ENCODE peak calls at places on chromosome 3, in six cellular contexts. G, F, S, M, Q and D are unnamed samples. For H3K79me2 and H3K36me3, the result is how much of the 10 kb centered on the place peaks cover.

GRCh38 chr3:192186508-192186907 is 540.8 kb downstream of the FGF12 start:
- DNase-seq in G (no peak), F (no peak), S (no peak), M (no peak), Q (no peak), D (no peak)

GRCh38 chr3:158735296-158736033 is 3.2 kb upstream of the RARRES1 start:
- DNase-seq in G (no peak), F (no peak), S (no peak), M (no peak), Q (no peak), D (no peak)

GRCh38 chr3:59809016-59809415 is 759.2 kb upstream of the CFAP20DC start:
- DNase-seq in G (no peak), F (peak), S (no peak), M (no peak), Q (no peak), D (no peak)

GRCh38 chr3:194952882-194953281 is 267.2 kb downstream of the FAM43A start:
- DNase-seq in G (no peak), F (no peak), S (peak), M (no peak), Q (no peak), D (no peak)

GRCh38 chr3:13545952-13546454 is 2.9 kb upstream of the FBLN2 start:
- DNase-seq in G (no peak), F (no peak), S (no peak), M (no peak), Q (no peak), D (no peak)

GRCh38 chr3:161067346-161067745 is 37.8 kb downstream of the B3GALNT1 start:
- DNase-seq in G (peak), F (no peak), S (no peak), M (no peak), Q (no peak), D (no peak)

GRCh38 chr3:172076212-172076611 is 36.8 kb downstream of the FNDC3B start:
- DNase-seq in G (no peak), F (no peak), S (no peak), M (no peak), Q (no peak), D (no peak)

GRCh38 chr3:183100376-183100775 is 1.1 kb upstream of the MCCC1 start:
- DNase-seq in G (no peak), F (peak), S (no peak), M (no peak), Q (no peak), D (no peak)

GRCh38 chr3:169387751-169388696 is 275.5 kb downstream of the MECOM start:
- DNase-seq in G (no peak), F (no peak), S (no peak), M (no peak), Q (no peak), D (peak)

GRCh38 chr3:38843898-38844297 is 27.9 kb upstream of the SCN10A start:
- DNase-seq in G (peak), F (peak), S (peak), M (peak), Q (peak), D (no peak)

GRCh38 chr3:193645806-193646205 is 52.8 kb downstream of the OPA1 start:
- DNase-seq in G (no peak), F (no peak), S (no peak), M (no peak), Q (no peak), D (no peak)

GRCh38 chr3:115800489-115801080 is 177.3 kb downstream of the GAP43 start:
- DNase-seq in G (no peak), F (peak), S (no peak), M (no peak), Q (no peak), D (no peak)

GRCh38 chr3:186290791-186291190 is 71.2 kb downstream of the DGKG start:
- DNase-seq in G (no peak), F (no peak), S (no peak), M (no peak), Q (no peak), D (no peak)

GRCh38 chr3:76410762-76411281 is 625.5 kb upstream of the ZNF717 start:
- DNase-seq in G (no peak), F (peak), S (no peak), M (no peak), Q (no peak), D (no peak)

GRCh38 chr3:104878395-104878794 is 488.3 kb upstream of the ALCAM start:
- DNase-seq in G (no peak), F (no peak), S (no peak), M (no peak), Q (no peak), D (no peak)

GRCh38 chr3:17175187-17175839 is 290.6 kb downstream of the PLCL2 start:
- DNase-seq in G (no peak), F (peak), S (no peak), M (no peak), Q (no peak), D (no peak)

GRCh38 chr3:20125912-20126311 is 60.1 kb downstream of the SGO1 start:
- DNase-seq in G (peak), F (no peak), S (no peak), M (no peak), Q (no peak), D (peak)

GRCh38 chr3:55402886-55403605 is 84.1 kb downstream of the WNT5A start:
- DNase-seq in G (no peak), F (peak), S (no peak), M (no peak), Q (no peak), D (no peak)

GRCh38 chr3:110420158-110420641 is 651.4 kb upstream of the NECTIN3 start:
- DNase-seq in G (no peak), F (peak), S (no peak), M (no peak), Q (peak), D (no peak)

GRCh38 chr3:133503409-133503808 is 70.1 kb upstream of the CDV3 start:
- DNase-seq in G (no peak), F (no peak), S (no peak), M (no peak), Q (no peak), D (no peak)

GRCh38 chr3:109071349-109072142 is 46.4 kb downstream of the MORC1 start:
- DNase-seq in G (no peak), F (peak), S (no peak), M (no peak), Q (peak), D (peak)

GRCh38 chr3:182596673-182597410 is 196.5 kb upstream of the ATP11B start:
- DNase-seq in G (no peak), F (no peak), S (no peak), M (no peak), Q (no peak), D (no peak)

GRCh38 chr3:25962255-25962654 is 172.4 kb downstream of the OXSM start:
- DNase-seq in G (peak), F (peak), S (no peak), M (no peak), Q (peak), D (no peak)

GRCh38 chr3:31704651-31705179 is 172.0 kb downstream of the STT3B start:
- DNase-seq in G (no peak), F (peak), S (peak), M (no peak), Q (peak), D (no peak)

GRCh38 chr3:188881954-188882641 is 289.7 kb upstream of the TPRG1 start:
- DNase-seq in G (no peak), F (peak), S (no peak), M (no peak), Q (peak), D (no peak)

GRCh38 chr3:13210221-13210975 is 137.2 kb upstream of the IQSEC1 start:
- DNase-seq in G (no peak), F (no peak), S (peak), M (no peak), Q (no peak), D (no peak)

GRCh38 chr3:13550791-13551360 is 2.0 kb downstream of the FBLN2 start:
- DNase-seq in G (no peak), F (no peak), S (no peak), M (no peak), Q (no peak), D (no peak)

GRCh38 chr3:120683671-120684301 is 1.7 kb upstream of the HGD start:
- DNase-seq in G (no peak), F (peak), S (no peak), M (no peak), Q (no peak), D (no peak)

GRCh38 chr3:70049761-70050160 is 50.2 kb downstream of the SAMMSON start:
- DNase-seq in G (no peak), F (no peak), S (no peak), M (no peak), Q (no peak), D (no peak)

GRCh38 chr3:187750041-187750512 is 4.8 kb upstream of the BCL6 start:
- DNase-seq in G (peak), F (peak), S (no peak), M (no peak), Q (peak), D (no peak)

GRCh38 chr3:172251211-172251610 is 197.0 kb downstream of the GHSR start:
- DNase-seq in G (no peak), F (no peak), S (no peak), M (no peak), Q (no peak), D (no peak)

DNA sequence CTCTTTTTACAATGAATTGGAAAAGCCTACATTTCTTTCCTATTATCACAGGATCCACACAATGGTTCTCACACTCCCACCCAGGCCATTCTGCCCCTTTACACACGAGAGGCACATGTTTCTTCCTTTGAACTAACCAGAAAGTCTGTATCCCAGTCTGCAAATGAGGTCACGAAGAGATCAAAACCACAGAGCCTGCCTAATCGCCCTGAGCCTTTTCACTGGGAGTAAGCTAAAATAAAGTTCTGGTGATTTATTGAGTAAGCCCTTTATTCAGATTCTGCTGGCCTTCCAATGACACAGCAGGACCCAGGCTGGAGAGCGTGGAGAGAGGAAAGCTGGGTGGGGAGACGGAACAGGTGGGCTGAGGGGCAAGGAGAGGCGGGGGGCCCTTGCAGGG is 78.7 kb downstream of the ATP1B3 start:
- DNase-seq in G (no peak), F (no peak), S (no peak), M (no peak), Q (no peak), D (no peak)
- H2AFZ ChIP-seq in G (no peak), F (no peak), S (no peak), M (no peak), Q (no peak), D (no peak)

GRCh38 chr3:61771976-61772375 is 210.6 kb downstream of the PTPRG start:
- DNase-seq in G (no peak), F (no peak), S (no peak), M (no peak), Q (no peak), D (no peak)
- H3K79me2 ChIP-seq in G (under half), F (under half), S (under half), M (under half), Q (under half), D (under half)

GRCh38 chr3:3126477-3127431 is at the start of gene TRNT1:
- DNase-seq in G (peak), F (peak), S (peak), M (peak), Q (peak), D (peak)
- H3K36me3 ChIP-seq in G (under half), F (under half), S (under half), M (under half), Q (under half), D (under half)

GRCh38 chr3:113832477-113833164 is 6.0 kb upstream of the GRAMD1C start:
- DNase-seq in G (no peak), F (no peak), S (no peak), M (no peak), Q (no peak), D (peak)
- H2AFZ ChIP-seq in G (peak), F (no peak), S (no peak), M (no peak), Q (no peak), D (no peak)

GRCh38 chr3:159798951-159799350 is 189.7 kb upstream of the IL12A start:
- DNase-seq in G (no peak), F (peak), S (no peak), M (no peak), Q (no peak), D (no peak)

GRCh38 chr3:159796226-159796625 is 192.4 kb upstream of the IL12A start:
- DNase-seq in G (no peak), F (no peak), S (no peak), M (no peak), Q (no peak), D (no peak)

GRCh38 chr3:159795776-159796175 is 192.9 kb upstream of the IL12A start:
- DNase-seq in G (no peak), F (no peak), S (no peak), M (no peak), Q (no peak), D (no peak)

GRCh38 chr3:159796744-159797143 is 191.9 kb upstream of the IL12A start:
- DNase-seq in G (no peak), F (peak), S (no peak), M (no peak), Q (no peak), D (no peak)

GRCh38 chr3:159797771-159798170 is 190.9 kb upstream of the IL12A start:
- DNase-seq in G (no peak), F (no peak), S (no peak), M (no peak), Q (no peak), D (no peak)
- H3K79me2 ChIP-seq in G (under half), F (half or more), S (half or more), M (under half), Q (under half), D (under half)

DNA sequence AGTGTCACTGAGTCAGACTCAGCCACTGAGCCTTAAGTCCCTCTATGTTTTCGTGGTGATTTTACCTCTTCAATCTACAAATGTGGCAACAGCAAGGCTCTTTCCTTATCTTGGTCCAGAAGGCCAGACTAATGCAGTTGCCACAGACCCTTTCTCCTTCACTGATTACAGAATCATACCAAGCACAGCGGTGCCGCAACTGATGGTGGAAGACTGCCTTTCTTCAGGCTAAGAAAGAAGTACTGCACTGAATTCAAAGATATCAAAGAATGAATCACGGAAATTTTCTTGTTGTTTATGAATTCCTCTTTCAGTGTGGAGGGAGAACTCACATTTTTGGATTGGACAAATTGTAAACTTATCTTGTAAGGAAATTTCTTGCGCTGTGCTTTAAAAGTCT is 18.6 kb downstream of the DCP1A start:
- DNase-seq in G (no peak), F (no peak), S (peak), M (peak), Q (no peak), D (no peak)
- H3K36me3 ChIP-seq in G (half or more), F (under half), S (under half), M (under half), Q (under half), D (under half)